ENCODE peak calls at places on chromosomes 4 and X, in five cellular contexts. S is psoas muscle, X is activated T-cell treated with anti-CD3 and anti-CD28 coated beads for 1 hour, P is AG04449, Y is GM20000. Z is an unnamed sample.

GRCh38 chrX:138026211-138026610 is 460.3 kb downstream of the ZIC3 start:
- DNase-seq in S (no peak), X (no peak), P (no peak), Y (peak), Z (peak)

GRCh38 chrX:18873189-18873791 is 110.6 kb downstream of the PHKA2 start:
- DNase-seq in S (peak), X (no peak), P (no peak), Y (no peak), Z (no peak)

GRCh38 chrX:145817666-145818521 is at the start of gene SLITRK2:
- DNase-seq in S (peak), X (no peak), P (no peak), Y (no peak), Z (no peak)

GRCh38 chrX:105882581-105883275 is 60.4 kb downstream of the NRK start:
- DNase-seq in S (no peak), X (no peak), P (no peak), Y (no peak), Z (no peak)

GRCh38 chr4:153731239-153731638 is 28.6 kb downstream of the RNF175 start:
- DNase-seq in S (no peak), X (no peak), P (no peak), Y (no peak), Z (no peak)

GRCh38 chrX:9339603-9340569 is 125.0 kb upstream of the TBL1X start:
- DNase-seq in S (peak), X (no peak), P (no peak), Y (no peak), Z (no peak)

GRCh38 chrX:46561931-46562721 is 11.4 kb upstream of the CHST7 start:
- DNase-seq in S (no peak), X (no peak), P (no peak), Y (peak), Z (no peak)

GRCh38 chr4:126661194-126661593 is 971.6 kb upstream of the INTU start:
- DNase-seq in S (no peak), X (no peak), P (no peak), Y (no peak), Z (no peak)

GRCh38 chr4:151325320-151326246 is at the start of gene SH3D19:
- DNase-seq in S (peak), X (no peak), P (no peak), Y (peak), Z (peak)

GRCh38 chr4:149029056-149029651 is 586.9 kb upstream of the NR3C2 start:
- DNase-seq in S (no peak), X (no peak), P (no peak), Y (no peak), Z (no peak)

GRCh38 chrX:134604701-134605271 is 53.5 kb downstream of the PLAC1 start:
- DNase-seq in S (no peak), X (no peak), P (no peak), Y (no peak), Z (no peak)

GRCh38 chrX:10952619-10953018 is 158.5 kb upstream of the HCCS start:
- DNase-seq in S (no peak), X (no peak), P (no peak), Y (no peak), Z (no peak)

GRCh38 chr4:97153042-97153441 is 990.2 kb downstream of the STPG2 start:
- DNase-seq in S (no peak), X (no peak), P (no peak), Y (no peak), Z (peak)

GRCh38 chr4:169756971-169757574 is 671 bp downstream of the HPF1 start:
- DNase-seq in S (no peak), X (no peak), P (no peak), Y (peak), Z (no peak)

GRCh38 chr4:109548655-109549054 is 11.4 kb upstream of the MCUB start:
- DNase-seq in S (no peak), X (no peak), P (peak), Y (no peak), Z (no peak)

GRCh38 chr4:30714408-30715031 is 5.6 kb upstream of the PCDH7 start:
- DNase-seq in S (no peak), X (no peak), P (no peak), Y (peak), Z (peak)

GRCh38 chrX:111169141-111169540 is 73.2 kb downstream of the PAK3 start:
- DNase-seq in S (no peak), X (no peak), P (no peak), Y (no peak), Z (no peak)

GRCh38 chr4:83170952-83171399 is 56.4 kb upstream of the PLAC8 start:
- DNase-seq in S (no peak), X (no peak), P (no peak), Y (no peak), Z (no peak)

GRCh38 chr4:77040856-77041576 is 34.8 kb downstream of the CCNI start:
- DNase-seq in S (no peak), X (no peak), P (no peak), Y (no peak), Z (peak)

GRCh38 chr4:78945638-78946179 is 6.5 kb upstream of the PAQR3 start:
- DNase-seq in S (no peak), X (no peak), P (no peak), Y (no peak), Z (no peak)

GRCh38 chr4:57109847-57110634 is at the start of gene IGFBP7:
- DNase-seq in S (peak), X (no peak), P (no peak), Y (peak), Z (peak)

GRCh38 chrX:45445745-45446412 is 245.2 kb upstream of the DIPK2B start:
- DNase-seq in S (no peak), X (no peak), P (no peak), Y (no peak), Z (no peak)

GRCh38 chr4:42618018-42618417 is 38.9 kb downstream of the ATP8A1 start:
- DNase-seq in S (no peak), X (no peak), P (no peak), Y (no peak), Z (no peak)

GRCh38 chr4:60195256-60195655 is 1004.9 kb upstream of the ADGRL3 start:
- DNase-seq in S (no peak), X (no peak), P (no peak), Y (no peak), Z (no peak)

GRCh38 chrX:46620505-46620904 is 46.9 kb downstream of the CHST7 start:
- DNase-seq in S (no peak), X (no peak), P (no peak), Y (no peak), Z (no peak)

GRCh38 chr4:155532373-155532772 is 134.3 kb upstream of the GUCY1A1 start:
- DNase-seq in S (no peak), X (no peak), P (no peak), Y (no peak), Z (no peak)

GRCh38 chrX:49291615-49292337 is 11.7 kb upstream of the GAGE10 start:
- DNase-seq in S (peak), X (peak), P (no peak), Y (peak), Z (peak)

GRCh38 chr4:124696182-124696581 is 16.4 kb downstream of the ANKRD50 start:
- DNase-seq in S (no peak), X (no peak), P (no peak), Y (no peak), Z (no peak)

GRCh38 chr4:62835579-62835978 is 1573.7 kb downstream of the TECRL start:
- DNase-seq in S (no peak), X (no peak), P (no peak), Y (no peak), Z (no peak)

GRCh38 chr4:38805530-38806145 is 1.0 kb upstream of the TLR1 start:
- DNase-seq in S (no peak), X (no peak), P (no peak), Y (peak), Z (no peak)

GRCh38 chrX:153897899-153898298 is 6.6 kb upstream of the AVPR2 start:
- DNase-seq in S (no peak), X (no peak), P (no peak), Y (no peak), Z (no peak)

GRCh38 chr4:1293981-1294380 is 4.3 kb downstream of the MAEA start:
- DNase-seq in S (peak), X (no peak), P (no peak), Y (peak), Z (no peak)

GRCh38 chrX:150767475-150768131 is 74.4 kb downstream of the MTMR1 start:
- DNase-seq in S (no peak), X (no peak), P (peak), Y (no peak), Z (no peak)

GRCh38 chr4:76178296-76178695 is 30.1 kb upstream of the NUP54 start:
- DNase-seq in S (no peak), X (no peak), P (no peak), Y (no peak), Z (no peak)

GRCh38 chrX:13666836-13667235 is 13.9 kb downstream of the TCEANC start:
- DNase-seq in S (no peak), X (no peak), P (no peak), Y (no peak), Z (no peak)

Z was measured in T47D.